ENCODE peak calls at places on chromosomes 4 and X, in four cellular contexts. I is Peyer's patch; R is spleen; G is CD8-positive, alpha-beta memory T cell. L is an unnamed sample.

GRCh38 chr4:20629180-20630115 is 70.8 kb upstream of the PACRGL start:
- DNase-seq in I (no peak), R (no peak), G (no peak), L (no peak)

GRCh38 chr4:110484029-110484428 is 8.1 kb downstream of the ENPEP start:
- DNase-seq in I (no peak), R (no peak), G (no peak), L (no peak)

GRCh38 chr4:148850257-148850995 is 408.2 kb upstream of the NR3C2 start:
- DNase-seq in I (no peak), R (no peak), G (no peak), L (no peak)

GRCh38 chr4:48985976-48986653 is at the start of gene CWH43:
- DNase-seq in I (peak; percentile 48), R (no peak), G (no peak), L (no peak)

GRCh38 chrX:11787564-11787963 is 29.5 kb downstream of the MSL3 start:
- DNase-seq in I (peak; percentile 53), R (peak; percentile 83), G (peak; percentile 56), L (peak; percentile 77)

GRCh38 chr4:105291920-105292319 is 145.2 kb downstream of the TET2 start:
- DNase-seq in I (no peak), R (no peak), G (no peak), L (no peak)

GRCh38 chr4:11700751-11701226 is 272.1 kb upstream of the HS3ST1 start:
- DNase-seq in I (no peak), R (no peak), G (no peak), L (no peak)

GRCh38 chrX:119518371-119518770 is 46.8 kb downstream of the STEEP1 start:
- DNase-seq in I (no peak), R (no peak), G (no peak), L (no peak)

GRCh38 chr4:26032572-26033320 is 118.7 kb downstream of the SMIM20 start:
- DNase-seq in I (no peak), R (no peak), G (no peak), L (no peak)

GRCh38 chrX:133645977-133646750 is 230.9 kb upstream of the GPC4 start:
- DNase-seq in I (no peak), R (no peak), G (no peak), L (no peak)

GRCh38 chrX:74351760-74352159 is 47.8 kb downstream of the ZCCHC13 start:
- DNase-seq in I (no peak), R (no peak), G (no peak), L (no peak)

GRCh38 chr4:2042207-2042946 is 16.8 kb upstream of the NAT8L start:
- DNase-seq in I (peak; percentile 58), R (peak; percentile 87), G (peak; percentile 32), L (no peak)

GRCh38 chrX:54495814-54496516 is at the start of gene FGD1:
- DNase-seq in I (peak; percentile 74), R (peak; percentile 78), G (peak; percentile 6), L (peak; percentile 75)

GRCh38 chr4:898869-899555 is 33.1 kb downstream of the GAK start:
- DNase-seq in I (no peak), R (no peak), G (no peak), L (no peak)

GRCh38 chrX:49915352-49916222 is 6.8 kb upstream of the CLCN5 start:
- DNase-seq in I (no peak), R (no peak), G (peak; percentile 23), L (no peak)

GRCh38 chr4:70575964-70576363 is 16.1 kb upstream of the AMBN start:
- DNase-seq in I (no peak), R (no peak), G (no peak), L (no peak)

GRCh38 chrX:104187931-104188330 is 21.7 kb downstream of the FAM199X start:
- DNase-seq in I (no peak), R (peak; percentile 50), G (no peak), L (no peak)

GRCh38 chr4:147984065-147984777 is 252.3 kb downstream of the ARHGAP10 start:
- DNase-seq in I (no peak), R (no peak), G (peak; percentile 3), L (no peak)

GRCh38 chr4:144591401-144591800 is 54.6 kb upstream of the HHIP start:
- DNase-seq in I (no peak), R (no peak), G (no peak), L (no peak)

GRCh38 chr4:60042231-60042652 is 1157.9 kb upstream of the ADGRL3 start:
- DNase-seq in I (peak; percentile 40), R (peak; percentile 66), G (no peak), L (no peak)

GRCh38 chr4:150039790-150040189 is 38.5 kb upstream of the DCLK2 start:
- DNase-seq in I (no peak), R (no peak), G (no peak), L (no peak)

GRCh38 chr4:102817021-102817605 is 10.2 kb downstream of the UBE2D3 start:
- DNase-seq in I (no peak), R (no peak), G (no peak), L (no peak)

DNA sequence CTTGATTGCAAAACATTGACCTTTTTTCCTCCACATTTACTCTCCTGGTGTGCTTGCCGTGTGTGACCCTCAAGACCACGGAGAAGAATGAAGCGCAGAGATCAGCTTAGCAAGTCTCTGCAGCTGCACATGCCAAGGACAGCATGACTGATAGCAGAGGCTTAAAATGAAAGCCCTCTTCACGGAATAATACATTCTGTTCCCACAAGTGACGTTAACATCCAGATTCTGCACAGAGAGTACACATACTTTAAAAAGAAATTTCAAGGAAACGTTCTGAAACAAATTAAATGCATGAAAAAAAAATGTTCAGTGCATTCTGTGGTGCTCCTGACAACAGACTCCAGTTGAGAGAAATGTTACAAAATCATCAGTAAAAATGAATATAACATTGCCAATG is 60.9 kb downstream of the SLC7A11 start:
- DNase-seq in I (no peak), R (no peak), G (no peak), L (peak; percentile 22)
- H3K36me3 ChIP-seq in I (no peaks in the 10 kb centered on the region), R (no peaks in the 10 kb centered on the region), G (no peaks in the 10 kb centered on the region), L (no peaks in the 10 kb centered on the region)

GRCh38 chr4:82909326-82909725 is 8.8 kb downstream of the THAP9 start:
- DNase-seq in I (no peak), R (no peak), G (no peak), L (no peak)
- H3K27me3 ChIP-seq in I (no peaks in the 10 kb centered on the region), R (no peaks in the 10 kb centered on the region), G (no peaks in the 10 kb centered on the region), L (no peaks in the 10 kb centered on the region)

DNA sequence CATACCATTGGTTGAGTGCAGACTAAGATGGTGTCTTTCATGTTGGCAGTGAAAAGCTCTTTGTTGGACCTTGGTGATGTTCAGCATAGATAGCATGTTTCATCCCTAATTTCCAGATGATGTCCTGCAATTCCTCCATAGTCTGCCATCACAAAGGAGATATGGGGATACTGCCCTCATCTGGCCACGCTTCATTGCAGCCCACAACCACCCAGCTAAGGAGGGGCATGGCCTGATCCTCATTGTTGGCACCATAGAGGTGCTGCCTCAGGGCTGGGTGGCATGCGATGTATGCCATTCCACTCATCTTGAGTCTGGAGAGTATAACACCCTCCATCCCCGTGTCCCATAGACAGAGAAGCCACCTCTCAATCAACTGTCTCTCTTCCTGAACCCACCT is 31.5 kb upstream of the NUDT6 start:
- DNase-seq in I (no peak), R (no peak), G (no peak), L (no peak)
- H3K36me3 ChIP-seq in I (peaks cover 25% of the 10 kb centered on the region), R (peaks cover 30% of the 10 kb centered on the region), G (peaks cover 6% of the 10 kb centered on the region), L (no peaks in the 10 kb centered on the region)

GRCh38 chr4:89745708-89746107 is 91.3 kb downstream of the SNCA start:
- DNase-seq in I (no peak), R (no peak), G (no peak), L (no peak)

GRCh38 chr4:89741768-89742167 is 95.2 kb downstream of the SNCA start:
- DNase-seq in I (no peak), R (no peak), G (no peak), L (no peak)

GRCh38 chr4:89739589-89739988 is 97.4 kb downstream of the SNCA start:
- DNase-seq in I (no peak), R (no peak), G (no peak), L (no peak)

GRCh38 chr4:89746377-89746776 is 90.6 kb downstream of the SNCA start:
- DNase-seq in I (no peak), R (no peak), G (no peak), L (no peak)

GRCh38 chr4:89744915-89745314 is 92.0 kb downstream of the SNCA start:
- DNase-seq in I (no peak), R (no peak), G (no peak), L (no peak)
- H3K27me3 ChIP-seq in I (no peaks in the 10 kb centered on the region), R (no peaks in the 10 kb centered on the region), G (no peaks in the 10 kb centered on the region), L (no peaks in the 10 kb centered on the region)

DNA sequence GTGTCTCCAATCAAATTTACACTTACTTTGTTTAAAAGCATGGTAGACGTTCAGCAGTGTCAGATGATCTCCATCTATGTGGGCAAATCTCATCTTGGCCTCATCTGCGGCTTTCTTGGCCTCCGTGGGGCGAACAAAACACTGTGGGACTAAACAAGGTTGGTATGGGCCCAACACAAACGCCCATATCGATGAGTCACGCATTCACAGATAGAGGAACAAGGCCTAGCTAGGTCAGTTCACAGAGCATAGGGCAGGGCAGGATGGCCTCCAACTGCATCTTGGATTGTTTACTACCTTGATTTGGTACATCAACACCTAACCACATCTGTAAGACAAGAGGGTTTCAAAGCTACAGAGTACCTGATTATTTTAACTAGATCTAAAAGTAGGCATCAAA is 47.3 kb downstream of the DHX15 start:
- DNase-seq in I (no peak), R (no peak), G (no peak), L (no peak)
- H3K36me3 ChIP-seq in I (peaks cover 74% of the 10 kb centered on the region), R (peaks cover 81% of the 10 kb centered on the region), G (peaks cover 40% of the 10 kb centered on the region), L (no peaks in the 10 kb centered on the region)

GRCh38 chrX:136032370-136032769 is 47.1 kb downstream of the SLC9A6 start:
- DNase-seq in I (no peak), R (no peak), G (no peak), L (no peak)
- H3K27me3 ChIP-seq in I (no peaks in the 10 kb centered on the region), R (no peaks in the 10 kb centered on the region), G (no peaks in the 10 kb centered on the region), L (no peaks in the 10 kb centered on the region)

GRCh38 chr4:7026107-7026506 is 17.1 kb upstream of the TADA2B start:
- DNase-seq in I (no peak), R (peak; percentile 21), G (no peak), L (no peak)
- H3K36me3 ChIP-seq in I (peaks cover 97% of the 10 kb centered on the region), R (peaks cover 70% of the 10 kb centered on the region), G (peaks cover 21% of the 10 kb centered on the region), L (no peaks in the 10 kb centered on the region)

GRCh38 chr4:13524504-13525243 is 19.6 kb downstream of the NKX3-2 start:
- DNase-seq in I (no peak), R (peak; percentile 64), G (no peak), L (no peak)

GRCh38 chr4:13522282-13523104 is 21.8 kb downstream of the NKX3-2 start:
- DNase-seq in I (no peak), R (peak; percentile 69), G (no peak), L (no peak)

GRCh38 chr4:13523105-13523477 is 21.2 kb downstream of the NKX3-2 start:
- DNase-seq in I (no peak), R (no peak), G (no peak), L (no peak)

GRCh38 chr4:13523591-13524503 is 20.5 kb downstream of the NKX3-2 start:
- DNase-seq in I (no peak), R (no peak), G (no peak), L (no peak)

DNA sequence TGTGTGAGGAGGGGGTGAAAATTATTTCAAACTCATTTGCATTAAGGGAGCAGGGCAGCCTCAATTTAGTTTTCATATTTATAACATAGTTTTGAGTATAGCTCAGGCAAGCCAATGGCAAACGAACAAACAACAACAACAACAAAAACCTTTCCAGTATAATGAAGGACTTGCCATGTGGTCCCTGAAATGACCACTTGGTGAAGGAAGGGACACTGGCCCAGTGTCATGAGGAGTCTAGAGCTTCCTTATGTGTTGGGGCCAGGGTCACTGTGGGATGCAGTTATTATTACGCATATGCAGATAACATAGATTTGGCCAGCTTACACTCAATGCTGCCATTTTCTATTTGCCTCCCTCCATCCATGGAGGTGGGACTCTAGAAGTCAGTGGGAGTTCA is 23.3 kb downstream of the NKX3-2 start:
- DNase-seq in I (no peak), R (no peak), G (no peak), L (no peak)
- H3K27me3 ChIP-seq in I (peaks cover 32% of the 10 kb centered on the region), R (peaks cover 76% of the 10 kb centered on the region), G (peaks cover 40% of the 10 kb centered on the region), L (no peaks in the 10 kb centered on the region)

L was measured in ovary.